ENCODE peak calls at places on chromosomes 5 and 9, in four cellular contexts. W is non-pigmented ciliary epithelial cell; M is stimulated activated CD8-positive, alpha-beta memory T cell treated with anti-CD3 and anti-CD28 coated beads, Interleukin-15, amount 100 ng/mL, for 24 hours; Q is H1. H is an unnamed sample.

GRCh38 chr5:110736763-110737162 is 2.0 kb upstream of the SLC25A46 start:
- DNase-seq in W (no peak), M (no peak), Q (no peak), H (no peak)

GRCh38 chr5:123207852-123208251 is 118.8 kb downstream of the PRDM6 start:
- DNase-seq in W (no peak), M (no peak), Q (no peak), H (no peak)

GRCh38 chr9:19173598-19174125 is 46.4 kb upstream of the PLIN2 start:
- DNase-seq in W (no peak), M (no peak), Q (no peak), H (no peak)

GRCh38 chr9:133394687-133395271 is 18.6 kb downstream of the STKLD1 start:
- DNase-seq in W (no peak), M (no peak), Q (no peak), H (no peak)

GRCh38 chr9:132288371-132288770 is 66.4 kb downstream of the SETX start:
- DNase-seq in W (peak), M (no peak), Q (no peak), H (no peak)

GRCh38 chr5:179318193-179318955 is 26.9 kb downstream of the ADAMTS2 start:
- DNase-seq in W (no peak), M (no peak), Q (no peak), H (no peak)

GRCh38 chr5:172854451-172854871 is 20.4 kb downstream of the ERGIC1 start:
- DNase-seq in W (no peak), M (no peak), Q (no peak), H (no peak)

GRCh38 chr9:69499959-69500358 is 172.2 kb downstream of the APBA1 start:
- DNase-seq in W (no peak), M (no peak), Q (no peak), H (no peak)

GRCh38 chr5:32767948-32768427 is 56.9 kb downstream of the NPR3 start:
- DNase-seq in W (peak), M (no peak), Q (no peak), H (peak)

GRCh38 chr5:43731573-43731972 is 128.6 kb downstream of the NNT start:
- DNase-seq in W (no peak), M (no peak), Q (no peak), H (no peak)

GRCh38 chr5:2375291-2375690 is 376.2 kb downstream of the IRX2 start:
- DNase-seq in W (no peak), M (no peak), Q (no peak), H (no peak)

GRCh38 chr5:179904463-179905143 is 3.1 kb downstream of the TBC1D9B start:
- DNase-seq in W (no peak), M (no peak), Q (no peak), H (no peak)

H was measured in epithelial cell of prostate.